ENCODE peak calls at places on chromosomes 6 and 20, in eight cellular contexts. C is WTC11, K is NCI-H82, W is naive B cell, E is aorta, F is T-cell, T is ACHN, G is HTR-8/SVneo. Z is an unnamed sample.

GRCh38 chr20:46289416-46289815 is 18.9 kb downstream of the CDH22 start:
- DNase-seq in C (no peak), K (no peak), W (no peak), E (no peak), F (no peak), T (no peak), G (no peak), Z (no peak)

GRCh38 chr20:32164984-32165735 is 42.4 kb downstream of the PLAGL2 start:
- DNase-seq in C (no peak), K (no peak), W (no peak), E (peak), F (no peak), T (no peak), G (no peak), Z (no peak)

GRCh38 chr6:169654590-169655391 is 47.0 kb downstream of the WDR27 start:
- DNase-seq in C (peak), K (peak), W (peak), E (peak), F (peak), T (no peak), G (no peak), Z (peak)

GRCh38 chr6:159282351-159282750 is 113.2 kb downstream of the FNDC1 start:
- DNase-seq in C (no peak), K (no peak), W (no peak), E (no peak), F (no peak), T (no peak), G (no peak), Z (peak)

GRCh38 chr20:31967830-31968249 is at the start of gene XKR7:
- DNase-seq in C (peak), K (peak), W (no peak), E (no peak), F (no peak), T (peak), G (no peak), Z (no peak)

GRCh38 chr20:44615169-44615791 is 32.9 kb downstream of the PKIG start:
- DNase-seq in C (no peak), K (no peak), W (no peak), E (peak), F (no peak), T (no peak), G (no peak), Z (no peak)

GRCh38 chr6:152380993-152381898 is 255.9 kb downstream of the SYNE1 start:
- DNase-seq in C (no peak), K (peak), W (no peak), E (peak), F (no peak), T (peak), G (peak), Z (peak)

GRCh38 chr20:6142348-6142993 is 19.6 kb upstream of the FERMT1 start:
- DNase-seq in C (peak), K (peak), W (peak), E (no peak), F (no peak), T (peak), G (peak), Z (peak)

GRCh38 chr20:25073544-25073943 is 8.4 kb downstream of the VSX1 start:
- DNase-seq in C (no peak), K (peak), W (no peak), E (no peak), F (no peak), T (no peak), G (no peak), Z (peak)

GRCh38 chr20:63136296-63136695 is 79.6 kb downstream of the YTHDF1 start:
- DNase-seq in C (no peak), K (no peak), W (no peak), E (peak), F (no peak), T (no peak), G (no peak), Z (no peak)

GRCh38 chr20:33832113-33832853 is 21.1 kb downstream of the CHMP4B start:
- DNase-seq in C (peak), K (no peak), W (no peak), E (no peak), F (no peak), T (no peak), G (no peak), Z (no peak)

GRCh38 chr6:19013011-19013410 is 625.9 kb downstream of the RNF144B start:
- DNase-seq in C (no peak), K (no peak), W (no peak), E (no peak), F (no peak), T (no peak), G (no peak), Z (no peak)

GRCh38 chr20:62694868-62695267 is 13.8 kb upstream of the NTSR1 start:
- DNase-seq in C (no peak), K (no peak), W (no peak), E (no peak), F (no peak), T (no peak), G (no peak), Z (no peak)

GRCh38 chr20:1417273-1417672 is 24.4 kb upstream of the FKBP1A start:
- DNase-seq in C (no peak), K (peak), W (no peak), E (no peak), F (no peak), T (no peak), G (peak), Z (peak)

GRCh38 chr6:161833099-161833860 is 559.4 kb upstream of the AGPAT4 start:
- DNase-seq in C (no peak), K (no peak), W (no peak), E (no peak), F (no peak), T (no peak), G (no peak), Z (no peak)

GRCh38 chr6:155079985-155080452 is 84.9 kb downstream of the TIAM2 start:
- DNase-seq in C (no peak), K (no peak), W (no peak), E (no peak), F (no peak), T (no peak), G (no peak), Z (no peak)

GRCh38 chr6:104010897-104011296 is 848.8 kb downstream of the HACE1 start:
- DNase-seq in C (no peak), K (no peak), W (no peak), E (no peak), F (no peak), T (no peak), G (no peak), Z (no peak)

GRCh38 chr20:34579191-34579661 is 20.7 kb downstream of the MAP1LC3A start:
- DNase-seq in C (no peak), K (peak), W (no peak), E (peak), F (no peak), T (peak), G (peak), Z (peak)

GRCh38 chr6:148491638-148492210 is 149.1 kb downstream of the SASH1 start:
- DNase-seq in C (no peak), K (no peak), W (no peak), E (no peak), F (no peak), T (no peak), G (no peak), Z (no peak)

GRCh38 chr20:25195962-25196700 is 619 bp downstream of the ENTPD6 start:
- DNase-seq in C (peak), K (peak), W (no peak), E (peak), F (no peak), T (peak), G (peak), Z (no peak)

GRCh38 chr6:25499851-25500250 is 152.2 kb upstream of the SCGN start:
- DNase-seq in C (no peak), K (no peak), W (no peak), E (no peak), F (no peak), T (no peak), G (no peak), Z (no peak)

GRCh38 chr6:83511901-83512681 is at the start of gene PRSS35:
- DNase-seq in C (peak), K (peak), W (no peak), E (peak), F (no peak), T (peak), G (peak), Z (peak)

GRCh38 chr6:159252955-159253508 is 83.8 kb downstream of the FNDC1 start:
- DNase-seq in C (peak), K (peak), W (no peak), E (no peak), F (no peak), T (peak), G (peak), Z (no peak)

GRCh38 chr6:91213229-91213901 is 626.5 kb upstream of the MAP3K7 start:
- DNase-seq in C (no peak), K (no peak), W (no peak), E (no peak), F (no peak), T (no peak), G (no peak), Z (no peak)

GRCh38 chr6:39880521-39881048 is 53.7 kb downstream of the MOCS1 start:
- DNase-seq in C (no peak), K (no peak), W (no peak), E (no peak), F (no peak), T (no peak), G (no peak), Z (no peak)

GRCh38 chr6:66128238-66128637 is 421.2 kb upstream of the EYS start:
- DNase-seq in C (no peak), K (no peak), W (no peak), E (no peak), F (no peak), T (no peak), G (no peak), Z (no peak)

GRCh38 chr6:126152346-126152745 is 166.0 kb downstream of the TRMT11 start:
- DNase-seq in C (no peak), K (peak), W (no peak), E (no peak), F (no peak), T (no peak), G (no peak), Z (no peak)

GRCh38 chr20:11890331-11891080 is 27.2 kb upstream of the BTBD3 start:
- DNase-seq in C (peak), K (peak), W (peak), E (peak), F (peak), T (peak), G (peak), Z (peak)

GRCh38 chr20:19552144-19552895 is 205.7 kb upstream of the RIN2 start:
- DNase-seq in C (peak), K (peak), W (no peak), E (peak), F (no peak), T (no peak), G (no peak), Z (no peak)

GRCh38 chr6:147868493-147869222 is 360.2 kb downstream of the SAMD5 start:
- DNase-seq in C (no peak), K (peak), W (no peak), E (no peak), F (no peak), T (no peak), G (no peak), Z (no peak)